ENCODE peak calls at places on chromosomes 5 and 9, in four cellular contexts. N is iPS-NIHi11, W is GOT3, V is uterus. G is an unnamed sample.

GRCh38 chr5:110194191-110194590 is 504.5 kb downstream of the MAN2A1 start:
- DNase-seq in N (no peak), W (no peak), V (no peak), G (no peak)

GRCh38 chr5:175681045-175681974 is 23.4 kb downstream of the HRH2 start:
- DNase-seq in N (no peak), W (no peak), V (no peak), G (no peak)

GRCh38 chr9:133137451-133138231 is 16.6 kb upstream of the RALGDS start:
- DNase-seq in N (no peak), W (no peak), V (no peak), G (no peak)

GRCh38 chr9:134683714-134684374 is 42.2 kb downstream of the COL5A1 start:
- DNase-seq in N (no peak), W (no peak), V (no peak), G (no peak)

GRCh38 chr5:144467795-144468194 is 297.1 kb downstream of the KCTD16 start:
- DNase-seq in N (peak; percentile 64), W (no peak), V (no peak), G (peak; percentile 69)

GRCh38 chr5:90898330-90899013 is 339.9 kb downstream of the ADGRV1 start:
- DNase-seq in N (no peak), W (no peak), V (no peak), G (no peak)

GRCh38 chr9:115262477-115262876 is 144.5 kb upstream of the TNC start:
- DNase-seq in N (peak; percentile 56), W (no peak), V (peak; percentile 79), G (peak; percentile 29)

GRCh38 chr5:147906326-147907095 is at the start of gene C5orf46:
- DNase-seq in N (no peak), W (no peak), V (no peak), G (no peak)

GRCh38 chr5:124612023-124612422 is 134.4 kb downstream of the ZNF608 start:
- DNase-seq in N (no peak), W (no peak), V (no peak), G (no peak)

GRCh38 chr5:144315994-144316634 is 145.4 kb downstream of the KCTD16 start:
- DNase-seq in N (no peak), W (no peak), V (no peak), G (no peak)

GRCh38 chr5:116442095-116442534 is 132.5 kb downstream of the SEMA6A start:
- DNase-seq in N (peak; percentile 44), W (peak; percentile 8), V (no peak), G (no peak)

GRCh38 chr5:66986009-66986408 is 210.6 kb downstream of the CD180 start:
- DNase-seq in N (no peak), W (no peak), V (no peak), G (no peak)

GRCh38 chr5:135229122-135229521 is 169.9 kb downstream of the MACROH2A1 start:
- DNase-seq in N (no peak), W (no peak), V (no peak), G (no peak)

GRCh38 chr5:140575309-140575708 is 10.7 kb downstream of the SLC35A4 start:
- DNase-seq in N (peak; percentile 41), W (no peak), V (no peak), G (peak; percentile 54)

GRCh38 chr5:176778921-176779465 is 31.4 kb upstream of the UNC5A start:
- DNase-seq in N (no peak), W (no peak), V (no peak), G (no peak)

GRCh38 chr9:114006931-114007691 is 71.0 kb downstream of the AMBP start:
- DNase-seq in N (no peak), W (no peak), V (peak; percentile 15), G (peak; percentile 3)

GRCh38 chr5:6582507-6583048 is 50.3 kb downstream of the NSUN2 start:
- DNase-seq in N (no peak), W (no peak), V (no peak), G (no peak)

GRCh38 chr5:141192110-141192725 is at the start of gene PCDHB10:
- DNase-seq in N (peak; percentile 68), W (no peak), V (no peak), G (no peak)

GRCh38 chr5:31232273-31232888 is 38.9 kb downstream of the CDH6 start:
- DNase-seq in N (peak; percentile 67), W (no peak), V (no peak), G (peak; percentile 69)

GRCh38 chr9:114156311-114156657 is 947 bp downstream of the COL27A1 start:
- DNase-seq in N (no peak), W (no peak), V (no peak), G (no peak)

GRCh38 chr5:74149395-74149794 is 491.1 kb downstream of the ENC1 start:
- DNase-seq in N (no peak), W (no peak), V (peak; percentile 75), G (no peak)

GRCh38 chr9:135363556-135363955 is 116.0 kb upstream of the PPP1R26 start:
- DNase-seq in N (no peak), W (no peak), V (no peak), G (no peak)

GRCh38 chr5:93330506-93330905 is 250.5 kb downstream of the NR2F1-AS1 start:
- DNase-seq in N (no peak), W (no peak), V (no peak), G (no peak)

GRCh38 chr9:69130456-69131441 is 43.3 kb upstream of the TJP2 start:
- DNase-seq in N (no peak), W (no peak), V (peak; percentile 28), G (no peak)

GRCh38 chr5:84017704-84018240 is 297.1 kb upstream of the HAPLN1 start:
- DNase-seq in N (no peak), W (no peak), V (no peak), G (no peak)

GRCh38 chr5:62521319-62521718 is 57.3 kb upstream of the LRRC70 start:
- DNase-seq in N (no peak), W (no peak), V (no peak), G (no peak)

GRCh38 chr9:22030101-22030598 is 21.0 kb upstream of the CDKN2B start:
- DNase-seq in N (no peak), W (no peak), V (no peak), G (no peak)

GRCh38 chr9:114168281-114169028 is 13.1 kb downstream of the COL27A1 start:
- DNase-seq in N (no peak), W (no peak), V (no peak), G (no peak)

GRCh38 chr9:136192289-136193126 is 12.4 kb downstream of the LHX3 start:
- DNase-seq in N (no peak), W (no peak), V (no peak), G (peak; percentile 77)

GRCh38 chr9:75086443-75087278 is 1.3 kb downstream of the NMRK1 start:
- DNase-seq in N (no peak), W (no peak), V (peak; percentile 26), G (no peak)

GRCh38 chr5:115831163-115831768 is 10.1 kb downstream of the ATG12 start:
- DNase-seq in N (peak; percentile 53), W (no peak), V (no peak), G (peak; percentile 48)

GRCh38 chr9:19901586-19901985 is 112.7 kb upstream of the SLC24A2 start:
- DNase-seq in N (no peak), W (no peak), V (no peak), G (no peak)

GRCh38 chr5:118698774-118699173 is 289.6 kb downstream of the DTWD2 start:
- DNase-seq in N (peak; percentile 52), W (no peak), V (no peak), G (no peak)

GRCh38 chr5:154273028-154273617 is 82.6 kb downstream of the GALNT10 start:
- DNase-seq in N (peak; percentile 38), W (no peak), V (no peak), G (no peak)

GRCh38 chr5:115847290-115847689 is 5.6 kb downstream of the AP3S1 start:
- DNase-seq in N (no peak), W (no peak), V (no peak), G (no peak)